ENCODE peak calls at places on chromosome 19, in five cellular contexts. P, V, G, Q and K are unnamed samples.

GRCh38 chr19:41323430-41324125 is 13.6 kb downstream of the CCDC97 start:
- DNase-seq in P (peak; percentile 93), V (peak; percentile 96), G (peak; percentile 59), Q (no peak), K (peak; percentile 96)

GRCh38 chr19:55141696-55142095 is 7.3 kb downstream of the TNNT1 start:
- DNase-seq in P (no peak), V (no peak), G (no peak), Q (peak; percentile 28), K (no peak)

GRCh38 chr19:45442927-45443461 is 19.3 kb upstream of the ERCC1 start:
- DNase-seq in P (no peak), V (no peak), G (peak; percentile 68), Q (peak; percentile 54), K (no peak)

GRCh38 chr19:19134687-19135158 is 3.6 kb downstream of the TMEM161A start:
- DNase-seq in P (no peak), V (no peak), G (no peak), Q (peak; percentile 92), K (no peak)

GRCh38 chr19:16400911-16401675 is 70.7 kb downstream of the EPS15L1 start:
- DNase-seq in P (no peak), V (no peak), G (no peak), Q (no peak), K (no peak)

GRCh38 chr19:46081928-46082727 is 41.3 kb upstream of the IGFL4 start:
- DNase-seq in P (no peak), V (peak; percentile 70), G (peak; percentile 25), Q (peak; percentile 64), K (peak; percentile 48)

GRCh38 chr19:35236638-35237400 is 8.3 kb upstream of the FAM187B start:
- DNase-seq in P (no peak), V (no peak), G (peak; percentile 20), Q (peak; percentile 4), K (no peak)

GRCh38 chr19:13164370-13165090 is 14.3 kb downstream of the IER2 start:
- DNase-seq in P (no peak), V (no peak), G (peak; percentile 86), Q (peak; percentile 98), K (no peak)

GRCh38 chr19:3710265-3710812 is 2.2 kb downstream of the TJP3 start:
- DNase-seq in P (no peak), V (no peak), G (no peak), Q (peak; percentile 54), K (no peak)

GRCh38 chr19:41889896-41890295 is 6.9 kb downstream of the ARHGEF1 start:
- DNase-seq in P (no peak), V (no peak), G (no peak), Q (no peak), K (no peak)

GRCh38 chr19:23515551-23515950 is 120.3 kb upstream of the ZNF91 start:
- DNase-seq in P (no peak), V (no peak), G (no peak), Q (no peak), K (no peak)

GRCh38 chr19:54572696-54573311 is 786 bp upstream of the LILRA2 start:
- DNase-seq in P (no peak), V (no peak), G (no peak), Q (no peak), K (no peak)

GRCh38 chr19:898663-899062 is 5.4 kb downstream of the RNU6-9 start:
- DNase-seq in P (no peak), V (no peak), G (no peak), Q (peak; percentile 99), K (no peak)

GRCh38 chr19:38812004-38812840 is 523 bp downstream of the LGALS4 start:
- DNase-seq in P (no peak), V (no peak), G (no peak), Q (no peak), K (no peak)

GRCh38 chr19:50498219-50499056 is 12.6 kb downstream of the JOSD2 start:
- DNase-seq in P (no peak), V (no peak), G (no peak), Q (no peak), K (no peak)

GRCh38 chr19:58557253-58558065 is 952 bp downstream of the UBE2M start:
- DNase-seq in P (no peak), V (no peak), G (no peak), Q (no peak), K (no peak)

GRCh38 chr19:50723735-50724521 is 764 bp downstream of the CLEC11A start:
- DNase-seq in P (no peak), V (no peak), G (no peak), Q (no peak), K (no peak)

GRCh38 chr19:33134571-33135041 is 2.7 kb downstream of the WDR88 start:
- DNase-seq in P (no peak), V (no peak), G (no peak), Q (peak; percentile 6), K (no peak)

GRCh38 chr19:55082023-55082851 is 6.6 kb downstream of the EPS8L1 start:
- DNase-seq in P (no peak), V (peak; percentile 45), G (peak; percentile 89), Q (no peak), K (no peak)

GRCh38 chr19:8580710-8581281 is 3.6 kb upstream of the MYO1F start:
- DNase-seq in P (no peak), V (peak; percentile 81), G (peak; percentile 74), Q (peak; percentile 67), K (peak; percentile 42)

GRCh38 chr19:49133621-49134454 is 14.5 kb downstream of the PPFIA3 start:
- DNase-seq in P (no peak), V (peak; percentile 17), G (no peak), Q (peak; percentile 76), K (no peak)

GRCh38 chr19:16367269-16367683 is 42.6 kb downstream of the KLF2 start:
- DNase-seq in P (no peak), V (no peak), G (no peak), Q (no peak), K (no peak)

GRCh38 chr19:46634656-46635218 is 1.3 kb downstream of the GNG8 start:
- DNase-seq in P (no peak), V (no peak), G (peak; percentile 86), Q (peak; percentile 92), K (no peak)

GRCh38 chr19:3849092-3849491 is 19.7 kb downstream of the ZFR2 start:
- DNase-seq in P (no peak), V (no peak), G (peak; percentile 82), Q (peak; percentile 6), K (no peak)

GRCh38 chr19:55585658-55586339 is 5.2 kb upstream of the ZNF579 start:
- DNase-seq in P (peak; percentile 37), V (peak; percentile 52), G (peak; percentile 97), Q (peak; percentile 86), K (no peak)

GRCh38 chr19:42122691-42123607 is 9.3 kb downstream of the POU2F2 start:
- DNase-seq in P (no peak), V (peak; percentile 42), G (no peak), Q (no peak), K (no peak)

GRCh38 chr19:22545751-22546150 is 88.4 kb upstream of the ZNF492 start:
- DNase-seq in P (no peak), V (peak; percentile 3), G (peak; percentile 61), Q (peak; percentile 64), K (no peak)